ENCODE peak calls at places on chromosomes 13 and 19, in five cellular contexts. R is activated T-cell treated with anti-CD3 and anti-CD28 coated beads for 1 hour; I is progenitor cell of endocrine pancreas; A is stimulated activated CD4-positive, alpha-beta T cell treated with anti-CD3 and anti-CD28 coated beads, Interleukin-1b, Interleukin-23, amount 100 ng/mL, for 1 hour; E is stromal cell of bone marrow. S is an unnamed sample.

GRCh38 chr19:47341734-47342133 is 7.4 kb upstream of the DHX34 start:
- DNase-seq in R (no peak), I (no peak), A (no peak), E (no peak), S (no peak)

GRCh38 chr19:55158848-55159793 is 1.6 kb upstream of the TNNI3 start:
- DNase-seq in R (no peak), I (no peak), A (no peak), E (no peak), S (no peak)

GRCh38 chr13:80217614-80218456 is 123.1 kb downstream of the SPRY2 start:
- DNase-seq in R (no peak), I (no peak), A (no peak), E (no peak), S (no peak)

GRCh38 chr19:30160996-30161655 is 211.1 kb upstream of the ZNF536 start:
- DNase-seq in R (no peak), I (no peak), A (no peak), E (no peak), S (no peak)

GRCh38 chr13:32838985-32839384 is 177.2 kb upstream of the KL start:
- DNase-seq in R (no peak), I (no peak), A (no peak), E (no peak), S (no peak)

GRCh38 chr13:56909896-56910600 is 230.7 kb upstream of the PRR20A start:
- DNase-seq in R (no peak), I (no peak), A (no peak), E (no peak), S (no peak)

GRCh38 chr19:1364070-1364719 is 19.5 kb upstream of the NDUFS7 start:
- DNase-seq in R (no peak), I (no peak), A (no peak), E (no peak), S (no peak)

GRCh38 chr19:55675661-55676354 is 782 bp downstream of the EPN1 start:
- DNase-seq in R (no peak), I (no peak), A (no peak), E (no peak), S (no peak)

GRCh38 chr19:42074513-42075363 is 1.2 kb upstream of the ZNF574 start:
- DNase-seq in R (peak; percentile 10), I (no peak), A (no peak), E (no peak), S (no peak)

GRCh38 chr19:49200238-49200862 is 42.8 kb downstream of the TRPM4 start:
- DNase-seq in R (no peak), I (no peak), A (no peak), E (no peak), S (no peak)

GRCh38 chr13:63901630-63902029 is 2486.0 kb upstream of the PCDH20 start:
- DNase-seq in R (no peak), I (no peak), A (no peak), E (no peak), S (no peak)

GRCh38 chr13:48730971-48731658 is 77.4 kb downstream of the CYSLTR2 start:
- DNase-seq in R (no peak), I (no peak), A (no peak), E (peak; percentile 75), S (no peak)

GRCh38 chr13:19674898-19675297 is 41.4 kb downstream of the MPHOSPH8 start:
- DNase-seq in R (no peak), I (no peak), A (no peak), E (no peak), S (no peak)

GRCh38 chr19:35977446-35978222 is 17.4 kb upstream of the SDHAF1 start:
- DNase-seq in R (no peak), I (no peak), A (no peak), E (no peak), S (no peak)

GRCh38 chr13:107608736-107609135 is 606.6 kb downstream of the LIG4 start:
- DNase-seq in R (no peak), I (no peak), A (no peak), E (no peak), S (no peak)

GRCh38 chr13:114062754-114063153 is 69.7 kb downstream of the RASA3 start:
- DNase-seq in R (no peak), I (no peak), A (no peak), E (no peak), S (no peak)

GRCh38 chr19:29485293-29485692 is 40.5 kb upstream of the VSTM2B start:
- DNase-seq in R (no peak), I (no peak), A (no peak), E (no peak), S (no peak)

GRCh38 chr13:50731400-50731799 is 112.1 kb downstream of the DLEU7 start:
- DNase-seq in R (no peak), I (no peak), A (no peak), E (peak; percentile 76), S (no peak)

GRCh38 chr13:30880756-30881155 is 25.3 kb upstream of the MEDAG start:
- DNase-seq in R (no peak), I (no peak), A (no peak), E (peak; percentile 95), S (no peak)

GRCh38 chr13:72043361-72043760 is 176.4 kb upstream of the DACH1 start:
- DNase-seq in R (no peak), I (no peak), A (no peak), E (no peak), S (no peak)

GRCh38 chr19:46840157-46840942 is 10.3 kb downstream of the AP2S1 start:
- DNase-seq in R (peak; percentile 33), I (no peak), A (no peak), E (no peak), S (peak; percentile 50)

GRCh38 chr13:42984691-42985090 is 7.3 kb downstream of the EPSTI1 start:
- DNase-seq in R (no peak), I (no peak), A (no peak), E (no peak), S (no peak)

GRCh38 chr13:26183416-26183815 is 38.7 kb downstream of the RNF6 start:
- DNase-seq in R (no peak), I (no peak), A (no peak), E (no peak), S (no peak)

GRCh38 chr19:18848860-18849661 is 17.3 kb downstream of the UPF1 start:
- DNase-seq in R (no peak), I (no peak), A (no peak), E (peak; percentile 65), S (no peak)

GRCh38 chr19:28444371-28444770 is 768.6 kb downstream of the UQCRFS1 start:
- DNase-seq in R (no peak), I (no peak), A (no peak), E (no peak), S (no peak)

GRCh38 chr19:35959040-35959967 is 23.1 kb downstream of the LRFN3 start:
- DNase-seq in R (peak; percentile 73), I (no peak), A (peak; percentile 69), E (no peak), S (peak; percentile 85)

GRCh38 chr13:42041017-42041683 is 7.3 kb upstream of the DGKH start:
- DNase-seq in R (peak; percentile 11), I (peak; percentile 30), A (no peak), E (no peak), S (peak; percentile 24)

GRCh38 chr13:106143930-106144709 is 391.3 kb downstream of the EFNB2 start:
- DNase-seq in R (no peak), I (no peak), A (no peak), E (no peak), S (no peak)

GRCh38 chr19:43755256-43755801 is 567 bp upstream of the SMG9 start:
- DNase-seq in R (peak; percentile 67), I (peak; percentile 55), A (no peak), E (peak; percentile 30), S (peak; percentile 71)

GRCh38 chr19:374183-374885 is 29.7 kb upstream of the MIER2 start:
- DNase-seq in R (no peak), I (peak; percentile 7), A (no peak), E (no peak), S (no peak)

GRCh38 chr19:4985551-4985991 is 16.7 kb downstream of the KDM4B start:
- DNase-seq in R (no peak), I (no peak), A (no peak), E (no peak), S (no peak)

GRCh38 chr13:36282818-36283432 is 14.7 kb downstream of the CCDC169 start:
- DNase-seq in R (no peak), I (no peak), A (no peak), E (peak; percentile 26), S (no peak)

GRCh38 chr13:108776650-108777049 is 147.2 kb downstream of the MYO16 start:
- DNase-seq in R (no peak), I (no peak), A (no peak), E (no peak), S (no peak)

GRCh38 chr19:4700573-4700970 is 23.1 kb downstream of the DPP9 start:
- DNase-seq in R (no peak), I (no peak), A (no peak), E (no peak), S (no peak)

GRCh38 chr13:34731486-34731885 is 210.6 kb upstream of the NBEA start:
- DNase-seq in R (no peak), I (no peak), A (no peak), E (no peak), S (no peak)

GRCh38 chr19:15683411-15683810 is 10.5 kb downstream of the CYP4F12 start:
- DNase-seq in R (no peak), I (no peak), A (no peak), E (no peak), S (no peak)

GRCh38 chr13:39587939-39588338 is 15.1 kb downstream of the LHFPL6 start:
- DNase-seq in R (no peak), I (no peak), A (no peak), E (no peak), S (no peak)

S was measured in central memory CD4-positive, alpha-beta T cell.